ENCODE peak calls at places on chromosome 13, in four cellular contexts. X is K562, N is GM12878, P is GM12891. B is an unnamed sample.

GRCh38 chr13:34776390-34776981 is 165.6 kb upstream of the NBEA start:
- DNase-seq in N (no peak), X (no peak), P (no peak), B (no peak)

GRCh38 chr13:109790951-109791605 is 4.7 kb upstream of the IRS2 start:
- DNase-seq in P (no peak), X (peak; percentile 54), N (no peak), B (peak; percentile 95)

GRCh38 chr13:19632915-19633339 is 532 bp upstream of the MPHOSPH8 start:
- DNase-seq in X (no peak), N (no peak), P (no peak), B (no peak)

GRCh38 chr13:24923305-24923640 is 159.3 kb downstream of the RNF17 start:
- DNase-seq in X (peak; percentile 13), N (peak; percentile 93), P (peak; percentile 20), B (no peak)

GRCh38 chr13:110250258-110250891 is 56.6 kb downstream of the COL4A1 start:
- DNase-seq in X (no peak), N (no peak), P (no peak), B (no peak)

GRCh38 chr13:102854675-102855074 is 8.8 kb downstream of the ERCC5 start:
- DNase-seq in N (no peak), P (no peak), X (no peak), B (no peak)

GRCh38 chr13:52070929-52071523 is 46.5 kb downstream of the UTP14C start:
- DNase-seq in X (peak; percentile 77), N (no peak), P (no peak), B (no peak)

GRCh38 chr13:76455960-76456359 is 430.2 kb downstream of the KCTD12 start:
- DNase-seq in N (no peak), X (no peak), P (no peak), B (no peak)

GRCh38 chr13:75931116-75931515 is 295.0 kb downstream of the LMO7 start:
- DNase-seq in X (no peak), P (no peak), N (no peak), B (no peak)

GRCh38 chr13:107866007-107866665 is 349.2 kb downstream of the LIG4 start:
- DNase-seq in X (peak; percentile 65), P (no peak), N (no peak), B (no peak)

GRCh38 chr13:73593199-73593765 is 534.5 kb downstream of the KLF5 start:
- DNase-seq in X (no peak), P (no peak), N (no peak), B (no peak)

GRCh38 chr13:99389520-99390304 is 82.5 kb upstream of the GPR183 start:
- DNase-seq in X (no peak), N (no peak), P (no peak), B (no peak)

GRCh38 chr13:59477011-59477410 is 686.7 kb downstream of the DIAPH3 start:
- DNase-seq in X (peak; percentile 11), N (no peak), P (no peak), B (no peak)

GRCh38 chr13:41352935-41353801 is 42.1 kb downstream of the NAA16 start:
- DNase-seq in X (peak; percentile 35), P (peak; percentile 9), N (peak; percentile 30), B (no peak)

GRCh38 chr13:107835339-107836018 is 379.9 kb downstream of the LIG4 start:
- DNase-seq in P (no peak), X (no peak), N (no peak), B (peak; percentile 29)

GRCh38 chr13:80251403-80251802 is 89.5 kb downstream of the SPRY2 start:
- DNase-seq in P (no peak), X (no peak), N (no peak), B (peak; percentile 37)

GRCh38 chr13:20425819-20426219 is 99.8 kb downstream of the CRYL1 start:
- DNase-seq in N (no peak), P (no peak), X (no peak), B (no peak)

GRCh38 chr13:97109256-97109655 is 112.9 kb upstream of the MBNL2 start:
- DNase-seq in X (no peak), P (no peak), N (no peak), B (no peak)

GRCh38 chr13:92991687-92992086 is 234.9 kb upstream of the GPC6 start:
- DNase-seq in X (no peak), P (no peak), N (no peak), B (no peak)

GRCh38 chr13:111945086-111945485 is 121.9 kb upstream of the SOX1 start:
- DNase-seq in N (no peak), X (no peak), P (no peak), B (no peak)

GRCh38 chr13:95644611-95645052 is at the start of gene DZIP1:
- DNase-seq in N (no peak), P (peak; percentile 43), X (no peak), B (peak; percentile 36)

GRCh38 chr13:41668130-41668757 is 210.9 kb downstream of the RGCC start:
- DNase-seq in X (peak; percentile 45), P (no peak), N (peak; percentile 60), B (peak; percentile 54)

GRCh38 chr13:97141564-97142005 is 80.5 kb upstream of the MBNL2 start:
- DNase-seq in P (no peak), N (peak; percentile 23), X (peak; percentile 71), B (no peak)

GRCh38 chr13:94329754-94330551 is 149.5 kb downstream of the DCT start:
- DNase-seq in N (no peak), P (no peak), X (no peak), B (no peak)

GRCh38 chr13:80388506-80388905 is 47.6 kb upstream of the SPRY2 start:
- DNase-seq in N (no peak), X (no peak), P (no peak), B (no peak)

GRCh38 chr13:75256922-75257321 is 225.0 kb downstream of the TBC1D4 start:
- DNase-seq in P (no peak), X (no peak), N (no peak), B (no peak)

GRCh38 chr13:27466513-27466912 is 16.1 kb upstream of the MTIF3 start:
- DNase-seq in N (no peak), P (no peak), X (no peak), B (no peak)

GRCh38 chr13:25286308-25286968 is 850 bp downstream of the MTMR6 start:
- DNase-seq in P (no peak), N (no peak), X (no peak), B (peak; percentile 71)

GRCh38 chr13:75153834-75154233 is 328.1 kb downstream of the TBC1D4 start:
- DNase-seq in N (no peak), P (no peak), X (no peak), B (no peak)

GRCh38 chr13:110593430-110594130 is 21.8 kb upstream of the NAXD start:
- DNase-seq in X (peak; percentile 61), P (no peak), N (no peak), B (no peak)

GRCh38 chr13:73338389-73338788 is 279.6 kb downstream of the KLF5 start:
- DNase-seq in P (no peak), X (no peak), N (no peak), B (no peak)

GRCh38 chr13:77810891-77811290 is 107.7 kb downstream of the EDNRB start:
- DNase-seq in X (no peak), N (no peak), P (no peak), B (no peak)

GRCh38 chr13:85675508-85675907 is 123.7 kb downstream of the SLITRK6 start:
- DNase-seq in N (no peak), P (no peak), X (no peak), B (no peak)

GRCh38 chr13:41418027-41418426 is 39.3 kb upstream of the RGCC start:
- DNase-seq in P (no peak), N (no peak), X (no peak), B (no peak)

GRCh38 chr13:32425158-32425557 is 2.8 kb downstream of the N4BP2L1 start:
- DNase-seq in N (no peak), P (no peak), X (no peak), B (no peak)

GRCh38 chr13:32426191-32426980 is 1.5 kb downstream of the N4BP2L1 start:
- DNase-seq in X (no peak), N (peak; percentile 73), P (no peak), B (peak; percentile 43)

GRCh38 chr13:32427852-32428580 is at the start of gene N4BP2L1:
- DNase-seq in P (peak; percentile 50), N (peak; percentile 87), X (no peak), B (peak; percentile 43)

GRCh38 chr13:32428581-32429072 is 697 bp upstream of the N4BP2L1 start:
- DNase-seq in N (no peak), X (no peak), P (no peak), B (peak; percentile 52)

GRCh38 chr13:32426981-32427851 is 714 bp downstream of the N4BP2L1 start:
- DNase-seq in N (no peak), X (no peak), P (no peak), B (peak; percentile 64)
- TF ChIP-seq SPI1 in N (no peak), X (no peak), P (no peak), B (no peak)

DNA sequence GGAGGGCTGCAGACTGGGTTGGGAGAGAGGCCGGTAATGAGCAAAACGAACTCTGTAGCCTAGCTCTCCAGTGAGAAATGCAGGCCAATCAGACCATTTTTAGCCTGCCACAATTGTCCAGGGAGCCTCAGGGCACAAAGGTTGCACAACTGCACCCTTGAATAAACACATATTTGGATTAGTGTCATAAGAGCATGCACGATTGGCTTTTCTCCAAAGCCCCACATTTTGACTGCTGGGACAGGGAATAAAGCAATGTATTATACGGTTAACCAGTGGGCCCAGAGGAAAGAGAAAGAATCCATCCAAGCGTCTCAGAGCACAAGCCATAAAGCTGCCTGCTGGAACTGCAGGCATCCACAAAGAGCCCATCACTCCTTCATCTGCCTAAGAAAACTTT is 729.4 kb upstream of the SGCG start:
- DNase-seq in N (no peak), X (no peak), P (no peak), B (no peak)
- TF ChIP-seq SPI1 in N (no peak), X (no peak), P (no peak), B (no peak)

GRCh38 chr13:40132249-40132648 is 476.8 kb downstream of the COG6 start:
- DNase-seq in N (no peak), X (no peak), P (no peak), B (no peak)
- TF ChIP-seq SPI1 in N (no peak), X (no peak), P (no peak), B (no peak)

GRCh38 chr13:49296659-49297058 is 48.9 kb downstream of the CDADC1 start:
- DNase-seq in N (no peak), P (no peak), X (no peak), B (no peak)

GRCh38 chr13:49295231-49295630 is 47.5 kb downstream of the CDADC1 start:
- DNase-seq in P (no peak), N (no peak), X (no peak), B (no peak)

GRCh38 chr13:49288458-49288857 is 40.7 kb downstream of the CDADC1 start:
- DNase-seq in N (no peak), P (no peak), X (no peak), B (no peak)

GRCh38 chr13:49297338-49297737 is 49.6 kb downstream of the CDADC1 start:
- DNase-seq in P (no peak), N (no peak), X (no peak), B (no peak)

GRCh38 chr13:49292742-49293498 is 45.2 kb downstream of the CDADC1 start:
- DNase-seq in P (no peak), X (peak; percentile 26), N (no peak), B (no peak)
- TF ChIP-seq SPI1 in P (no peak), X (no peak), N (no peak), B (no peak)

DNA sequence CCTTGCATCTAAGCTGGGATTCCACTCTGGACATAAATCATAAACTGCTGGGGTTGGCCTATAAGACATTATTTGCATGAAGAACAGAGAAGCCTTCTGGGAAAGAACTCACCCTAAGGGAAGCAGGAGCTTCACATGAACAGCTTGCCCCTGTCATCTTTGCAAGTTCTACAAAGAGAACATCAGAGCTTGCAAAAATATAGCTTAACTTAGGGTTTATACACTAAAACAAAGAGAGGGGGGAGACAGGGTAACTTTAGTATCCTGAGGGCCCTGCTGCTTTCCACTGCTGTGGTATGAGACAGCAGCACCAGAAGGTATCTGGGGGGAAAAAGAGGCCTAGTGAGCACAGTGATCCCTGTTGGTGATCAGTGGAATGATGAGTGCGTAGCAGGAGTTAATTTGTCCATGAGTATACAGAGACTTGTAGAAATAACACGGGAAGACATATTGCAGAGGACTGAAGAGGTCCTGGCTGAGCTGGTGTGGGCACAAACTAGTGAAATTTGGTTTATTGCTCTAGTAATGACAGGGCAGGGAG is 116.1 kb upstream of the TSC22D1 start:
- DNase-seq in P (no peak), X (peak; percentile 9), N (no peak), B (no peak)
- TF ChIP-seq SPI1 in P (no peak), X (no peak), N (no peak), B (no peak)

B was measured in HL-60.